ENCODE peak calls at places on chromosomes 12 and 14, in eight cellular contexts. O, W, T, R, N, V, K and L are unnamed samples.

GRCh38 chr12:130829391-130830245 is 9.4 kb downstream of the STX2 start:
- DNase-seq in W (no peak), O (no peak), V (no peak), R (no peak), N (no peak), K (no peak), T (no peak), L (no peak)

GRCh38 chr14:86777950-86778602 is 1214.9 kb downstream of the GALC start:
- DNase-seq in V (no peak), T (no peak), R (no peak), O (no peak), N (no peak), K (no peak), W (no peak), L (peak)

GRCh38 chr12:122406701-122407154 is 15.7 kb downstream of the CLIP1 start:
- DNase-seq in V (no peak), W (no peak), R (no peak), N (no peak), K (no peak), T (no peak), O (peak), L (peak)

GRCh38 chr14:94636744-94637412 is 24.7 kb downstream of the SERPINA3 start:
- DNase-seq in V (no peak), R (no peak), T (no peak), N (no peak), W (peak), O (peak), K (no peak), L (no peak)

GRCh38 chr12:131274061-131274460 is 320.4 kb downstream of the ADGRD1 start:
- DNase-seq in R (no peak), V (no peak), T (no peak), N (no peak), W (no peak), O (no peak), K (no peak), L (no peak)

GRCh38 chr14:101119830-101120571 is 216.5 kb upstream of the RTL1 start:
- DNase-seq in T (no peak), W (peak), O (no peak), N (no peak), V (peak), R (no peak), K (no peak), L (peak)

GRCh38 chr14:64501326-64502171 is 2.1 kb downstream of the ZBTB25 start:
- DNase-seq in W (no peak), V (peak), T (peak), R (no peak), K (peak), N (peak), O (peak), L (peak)

GRCh38 chr14:24135834-24136683 is at the start of gene PSME1:
- DNase-seq in T (peak), W (peak), V (peak), N (peak), K (peak), O (peak), R (peak), L (peak)

GRCh38 chr14:96072076-96072475 is 32.9 kb downstream of the C14orf132 start:
- DNase-seq in V (no peak), K (no peak), T (no peak), O (no peak), R (no peak), N (no peak), W (no peak), L (no peak)

GRCh38 chr12:79688376-79689040 is 2.3 kb downstream of the PAWR start:
- DNase-seq in N (no peak), T (no peak), V (no peak), K (no peak), W (no peak), R (peak), O (no peak), L (no peak)
- H3K27ac ChIP-seq in N (no peak), T (no peak), V (no peak), K (no peak), W (peak), R (peak), O (peak), L (no peak)

DNA sequence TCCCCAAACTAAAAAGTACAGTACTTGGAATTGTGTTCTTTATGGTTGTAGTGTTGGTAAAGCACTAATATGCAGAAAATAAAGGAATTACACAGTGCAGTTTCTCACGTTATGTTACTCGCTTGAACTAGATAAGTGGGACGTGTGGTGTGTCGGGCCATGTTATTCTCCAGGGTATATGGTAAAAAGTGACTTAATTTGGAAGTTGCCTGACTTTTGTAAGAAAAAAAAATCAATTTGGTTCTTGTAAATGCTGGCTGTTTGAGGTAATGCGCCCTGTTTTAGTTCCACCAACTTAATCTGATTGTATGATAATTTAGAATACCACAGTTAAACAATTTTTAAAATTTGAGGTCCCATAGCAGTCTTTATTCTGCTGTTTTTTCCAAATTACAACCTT is 4.1 kb downstream of the ARF6 start:
- DNase-seq in V (no peak), W (no peak), R (no peak), K (no peak), O (no peak), N (no peak), T (no peak), L (no peak)
- H3K4me3 ChIP-seq in V (peak), W (peak), R (no peak), K (no peak), O (peak), N (peak), T (no peak), L (peak)

GRCh38 chr12:54358945-54359761 is 5.1 kb downstream of the GPR84 start:
- DNase-seq in V (peak), T (peak), N (peak), R (peak), W (peak), O (peak), K (peak), L (peak)

GRCh38 chr12:54356951-54357356 is 7.3 kb downstream of the GPR84 start:
- DNase-seq in N (no peak), K (no peak), W (peak), V (no peak), T (no peak), R (no peak), O (no peak), L (no peak)

GRCh38 chr12:54358620-54358944 is 5.7 kb downstream of the GPR84 start:
- DNase-seq in T (no peak), V (no peak), N (no peak), K (no peak), W (no peak), R (no peak), O (no peak), L (no peak)

GRCh38 chr12:54356228-54356627 is 8.1 kb downstream of the GPR84 start:
- DNase-seq in O (no peak), W (no peak), K (no peak), T (no peak), N (no peak), V (no peak), R (no peak), L (no peak)

GRCh38 chr12:54357802-54358619 is 6.3 kb downstream of the GPR84 start:
- DNase-seq in O (no peak), V (no peak), W (no peak), T (peak), N (no peak), K (no peak), R (peak), L (peak)
- H3K27ac ChIP-seq in O (peak), V (peak), W (peak), T (peak), N (peak), K (peak), R (peak), L (peak)

GRCh38 chr12:89703768-89704167 is 4.9 kb downstream of the ATP2B1 start:
- DNase-seq in O (no peak), T (no peak), N (no peak), V (no peak), W (no peak), R (no peak), K (no peak), L (no peak)
- H3K4me3 ChIP-seq in O (no peak), T (no peak), N (no peak), V (no peak), W (no peak), R (no peak), K (no peak), L (no peak)

GRCh38 chr12:262113-262512 is 523 bp downstream of the SLC6A13 start:
- DNase-seq in K (no peak), R (no peak), N (no peak), T (no peak), W (no peak), O (no peak), V (no peak), L (no peak)
- H3K27ac ChIP-seq in K (no peak), R (no peak), N (no peak), T (no peak), W (no peak), O (no peak), V (no peak), L (no peak)